ENCODE peak calls at places on chromosomes 12 and 14, in four cellular contexts. X, A, B and U are unnamed samples.

GRCh38 chr12:30826276-30826675 is 71.5 kb upstream of the CAPRIN2 start:
- DNase-seq in A (no peak), B (no peak), X (no peak), U (no peak)

GRCh38 chr14:38238881-38239280 is 17.0 kb downstream of the CLEC14A start:
- DNase-seq in A (no peak), X (no peak), B (no peak), U (no peak)

GRCh38 chr12:105522166-105522825 is 191.8 kb downstream of the C12orf75 start:
- DNase-seq in X (no peak), B (no peak), A (no peak), U (no peak)

GRCh38 chr12:119036878-119037493 is 55.6 kb downstream of the SRRM4 start:
- DNase-seq in A (no peak), X (no peak), B (peak), U (no peak)

GRCh38 chr14:68788275-68789001 is 4.4 kb downstream of the ZFP36L1 start:
- DNase-seq in B (no peak), X (no peak), A (no peak), U (no peak)

GRCh38 chr14:51654549-51654879 is 2.8 kb downstream of the FRMD6 start:
- DNase-seq in A (no peak), B (no peak), X (no peak), U (no peak)

GRCh38 chr12:3277261-3277943 is 200.2 kb downstream of the TSPAN9 start:
- DNase-seq in A (no peak), B (no peak), X (no peak), U (no peak)

GRCh38 chr12:95181103-95181502 is 36.2 kb downstream of the FGD6 start:
- DNase-seq in X (no peak), A (no peak), B (peak), U (no peak)

GRCh38 chr14:64673748-64674147 is 30.5 kb upstream of the PLEKHG3 start:
- DNase-seq in A (no peak), B (no peak), X (no peak), U (peak)

GRCh38 chr14:69766984-69767368 is at the start of gene SRSF5:
- DNase-seq in B (peak), X (peak), A (peak), U (peak)

GRCh38 chr12:120367252-120367923 is 1.6 kb downstream of the MSI1 start:
- DNase-seq in A (no peak), B (peak), X (no peak), U (no peak)

GRCh38 chr12:81863406-81863805 is 104.3 kb upstream of the PPFIA2 start:
- DNase-seq in A (no peak), X (no peak), B (no peak), U (no peak)

GRCh38 chr12:20212658-20213387 is 155.5 kb upstream of the PDE3A start:
- DNase-seq in B (no peak), X (peak), A (peak), U (no peak)

GRCh38 chr14:75176142-75176820 is at the start of gene TMED10:
- DNase-seq in X (peak), B (peak), A (peak), U (no peak)

GRCh38 chr12:93235881-93236280 is 141.8 kb upstream of the NUDT4 start:
- DNase-seq in X (no peak), A (no peak), B (no peak), U (no peak)

GRCh38 chr12:30694412-30694955 is 1.2 kb downstream of the IPO8 start:
- DNase-seq in A (no peak), B (no peak), X (no peak), U (no peak)

GRCh38 chr12:57126061-57126460 is 2.2 kb upstream of the LRP1 start:
- DNase-seq in X (no peak), A (no peak), B (no peak), U (no peak)

GRCh38 chr14:101963052-101963451 is 1.3 kb upstream of the DYNC1H1 start:
- DNase-seq in X (no peak), B (no peak), A (no peak), U (no peak)

GRCh38 chr12:11980133-11980532 is 90.6 kb upstream of the BCL2L14 start:
- DNase-seq in X (no peak), B (no peak), A (no peak), U (peak)

GRCh38 chr12:9750276-9751203 is 10.2 kb downstream of the CD69 start:
- DNase-seq in A (peak), B (peak), X (no peak), U (no peak)

GRCh38 chr12:28708918-28709371 is 440.1 kb upstream of the FAR2 start:
- DNase-seq in B (no peak), A (no peak), X (no peak), U (no peak)

GRCh38 chr12:57775044-57775443 is 2.6 kb downstream of the EEF1AKMT3 start:
- DNase-seq in A (no peak), X (no peak), B (no peak), U (no peak)

GRCh38 chr12:95124106-95124505 is 50.7 kb upstream of the NR2C1 start:
- DNase-seq in B (no peak), X (no peak), A (no peak), U (no peak)

GRCh38 chr12:92492291-92492690 is 210.5 kb upstream of the PLEKHG7 start:
- DNase-seq in X (no peak), A (no peak), B (no peak), U (no peak)

GRCh38 chr12:121399391-121400331 is at the start of gene RNF34:
- DNase-seq in X (peak), B (peak), A (peak), U (peak)

GRCh38 chr12:122096591-122097149 is 18.1 kb downstream of the MLXIP start:
- DNase-seq in B (no peak), X (no peak), A (no peak), U (no peak)

GRCh38 chr14:56514663-56515371 is 64.8 kb upstream of the TMEM260 start:
- DNase-seq in X (no peak), B (peak), A (no peak), U (no peak)

GRCh38 chr12:30975581-30975980 is 49.0 kb downstream of the TSPAN11 start:
- DNase-seq in X (no peak), B (no peak), A (no peak), U (no peak)

GRCh38 chr12:108609535-108610335 is 11.9 kb upstream of the TMEM119 start:
- DNase-seq in X (no peak), B (peak), A (no peak), U (no peak)

GRCh38 chr12:98793121-98793520 is 148.0 kb downstream of the APAF1 start:
- DNase-seq in A (no peak), B (no peak), X (no peak), U (no peak)

GRCh38 chr14:89198544-89199329 is 218.3 kb downstream of the FOXN3 start:
- DNase-seq in X (no peak), A (no peak), B (no peak), U (no peak)

GRCh38 chr12:56160160-56160763 is 2.1 kb downstream of the MYL6 start:
- DNase-seq in B (no peak), A (no peak), X (no peak), U (no peak)

GRCh38 chr12:542290-543113 is 82.8 kb downstream of the B4GALNT3 start:
- DNase-seq in X (no peak), B (no peak), A (no peak), U (no peak)

GRCh38 chr12:65615091-65615490 is 209.2 kb upstream of the HMGA2 start:
- DNase-seq in X (no peak), A (no peak), B (no peak), U (no peak)

GRCh38 chr14:72894623-72895378 is 900 bp upstream of the DPF3 start:
- DNase-seq in A (no peak), X (no peak), B (peak), U (no peak)

GRCh38 chr14:20317720-20318119 is 12.0 kb upstream of the TTC5 start:
- DNase-seq in A (no peak), B (no peak), X (no peak), U (no peak)

GRCh38 chr14:104726600-104727451 is 2.8 kb downstream of the ADSS1 start:
- DNase-seq in X (no peak), B (no peak), A (no peak), U (no peak)

GRCh38 chr12:18805516-18806248 is 67.8 kb downstream of the CAPZA3 start:
- DNase-seq in B (no peak), A (no peak), X (peak), U (no peak)

GRCh38 chr12:126588586-126589249 is 1523.5 kb downstream of the AACS start:
- DNase-seq in X (no peak), B (no peak), A (no peak), U (no peak)
- TF ChIP-seq EGR1 in X (no peak), B (no peak), A (no peak), U (no peak)

GRCh38 chr14:100290607-100291304 is 15.5 kb downstream of the SLC25A29 start:
- DNase-seq in B (no peak), A (no peak), X (no peak), U (no peak)
- TF ChIP-seq EGR1 in B (no peak), A (no peak), X (no peak), U (no peak)

DNA sequence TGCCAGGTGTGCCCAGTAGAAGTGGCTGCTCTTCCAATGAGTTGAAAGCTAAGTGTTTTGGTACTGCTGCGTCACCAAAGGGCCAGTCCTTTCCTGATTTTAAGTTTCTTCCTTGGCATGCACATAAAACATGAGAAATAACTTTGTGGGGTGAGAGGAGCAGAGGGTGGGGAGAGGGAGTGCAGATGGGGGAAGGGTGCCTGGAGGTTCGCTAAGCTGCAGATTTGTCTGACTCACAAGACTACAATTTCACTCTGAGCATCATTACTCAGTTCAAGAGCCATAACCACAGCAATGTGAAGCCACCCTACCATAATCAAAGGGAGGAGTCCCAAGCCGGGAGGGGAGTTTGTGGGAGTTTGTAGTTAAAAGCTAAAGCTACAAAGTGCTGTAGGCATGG is 136.1 kb downstream of the ANO2 start:
- DNase-seq in B (no peak), A (peak), X (no peak), U (no peak)
- TF ChIP-seq EGR1 in B (no peak), A (no peak), X (no peak), U (no peak)

DNA sequence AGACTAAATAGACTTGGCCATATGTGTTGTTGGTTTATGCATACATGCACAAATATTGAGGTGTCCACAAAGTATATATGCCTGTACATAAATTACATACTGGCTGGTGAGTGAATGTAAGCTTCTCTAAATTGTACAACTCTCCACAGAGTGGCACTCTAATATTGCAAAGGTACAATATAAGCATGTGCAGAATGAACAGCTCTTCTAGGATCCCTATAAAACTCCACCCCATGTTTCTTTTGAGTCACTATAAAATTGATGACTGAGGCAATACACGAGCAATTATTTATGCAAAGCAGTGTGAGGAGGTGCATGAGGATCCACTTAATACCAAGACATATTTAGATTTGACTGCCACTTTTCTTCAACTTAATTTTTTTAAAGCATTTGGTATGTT is 172.2 kb downstream of the NAV3 start:
- DNase-seq in B (no peak), X (no peak), A (no peak), U (no peak)
- TF ChIP-seq EGR1 in B (no peak), X (no peak), A (no peak), U (no peak)

GRCh38 chr14:24206260-24207103 is 986 bp downstream of the TSSK4 start:
- DNase-seq in B (no peak), X (no peak), A (no peak), U (no peak)
- TF ChIP-seq EGR1 in B (no peak), X (no peak), A (no peak), U (no peak)